ENCODE peak calls at places on chromosomes 11 and 22, in six cellular contexts. L is EL; W is CD8-positive, alpha-beta memory T cell; O is adipocyte; F is K562; P is amygdala. E is an unnamed sample.

GRCh38 chr11:35231074-35231473 is 92.1 kb downstream of the CD44 start:
- DNase-seq in L (no peak), W (no peak), O (no peak), F (no peak), P (no peak), E (no peak)

GRCh38 chr11:117950320-117950719 is 21.1 kb upstream of the TMPRSS13 start:
- DNase-seq in L (no peak), W (peak), O (peak), F (no peak), P (no peak), E (no peak)

GRCh38 chr11:405323-405975 is 9.3 kb downstream of the SIGIRR start:
- DNase-seq in L (no peak), W (no peak), O (no peak), F (no peak), P (no peak), E (no peak)

GRCh38 chr11:35526370-35526792 is 965 bp upstream of the PAMR1 start:
- DNase-seq in L (peak), W (no peak), O (no peak), F (no peak), P (no peak), E (no peak)

GRCh38 chr22:49690454-49690853 is 137.2 kb downstream of the BRD1 start:
- DNase-seq in L (no peak), W (no peak), O (no peak), F (no peak), P (no peak), E (no peak)

GRCh38 chr11:66727282-66727882 is 1.6 kb downstream of the SPTBN2 start:
- DNase-seq in L (peak), W (peak), O (peak), F (peak), P (no peak), E (no peak)

GRCh38 chr11:24496371-24496727 is 504 bp upstream of the LUZP2 start:
- DNase-seq in L (no peak), W (no peak), O (peak), F (no peak), P (no peak), E (no peak)

GRCh38 chr11:107898270-107898669 is 30.0 kb upstream of the RAB39A start:
- DNase-seq in L (peak), W (no peak), O (peak), F (peak), P (no peak), E (no peak)

GRCh38 chr11:44316388-44317240 is 6.7 kb upstream of the ALX4 start:
- DNase-seq in L (no peak), W (no peak), O (no peak), F (no peak), P (no peak), E (no peak)

GRCh38 chr22:49486225-49486624 is 341.4 kb downstream of the BRD1 start:
- DNase-seq in L (no peak), W (no peak), O (no peak), F (no peak), P (no peak), E (no peak)

GRCh38 chr11:4181780-4182721 is 87.5 kb downstream of the RRM1 start:
- DNase-seq in L (peak), W (no peak), O (peak), F (peak), P (no peak), E (peak)

GRCh38 chr11:64341429-64341828 is 1.4 kb downstream of the CCDC88B start:
- DNase-seq in L (no peak), W (no peak), O (no peak), F (no peak), P (no peak), E (no peak)

GRCh38 chr11:134015541-134015940 is 53.3 kb upstream of the JAM3 start:
- DNase-seq in L (no peak), W (no peak), O (no peak), F (no peak), P (no peak), E (no peak)

GRCh38 chr22:21102659-21103267 is 57.0 kb downstream of the LRRC74B start:
- DNase-seq in L (peak), W (peak), O (peak), F (peak), P (no peak), E (peak)

GRCh38 chr22:49152146-49152929 is 675.3 kb downstream of the BRD1 start:
- DNase-seq in L (no peak), W (no peak), O (no peak), F (peak), P (no peak), E (no peak)

GRCh38 chr22:38205261-38206128 is 3.7 kb downstream of the MAFF start:
- DNase-seq in L (peak), W (no peak), O (peak), F (no peak), P (no peak), E (peak)

GRCh38 chr11:18632841-18633240 is 1.3 kb downstream of the SPTY2D1 start:
- DNase-seq in L (peak), W (no peak), O (peak), F (no peak), P (no peak), E (no peak)

GRCh38 chr11:16001899-16002426 is 354.4 kb downstream of the SOX6 start:
- DNase-seq in L (peak), W (no peak), O (peak), F (no peak), P (no peak), E (no peak)

GRCh38 chr22:19346677-19347265 is 55.3 kb upstream of the CLTCL1 start:
- DNase-seq in L (no peak), W (no peak), O (no peak), F (peak), P (no peak), E (no peak)

GRCh38 chr11:64290894-64291745 is at the start of gene KCNK4:
- DNase-seq in L (no peak), W (no peak), O (no peak), F (no peak), P (no peak), E (no peak)

GRCh38 chr11:85495918-85496317 is 131.2 kb downstream of the DLG2 start:
- DNase-seq in L (no peak), W (no peak), O (no peak), F (no peak), P (no peak), E (no peak)

GRCh38 chr11:68328374-68329091 is 16.1 kb downstream of the LRP5 start:
- DNase-seq in L (no peak), W (no peak), O (no peak), F (no peak), P (no peak), E (peak)

GRCh38 chr11:120597250-120597649 is 85.7 kb downstream of the GRIK4 start:
- DNase-seq in L (no peak), W (no peak), O (no peak), F (no peak), P (no peak), E (no peak)

GRCh38 chr11:76410771-76411423 is 29.8 kb downstream of the GVQW3 start:
- DNase-seq in L (no peak), W (no peak), O (no peak), F (no peak), P (no peak), E (no peak)

GRCh38 chr11:20388096-20389055 is 860 bp downstream of the PRMT3 start:
- DNase-seq in L (no peak), W (no peak), O (peak), F (no peak), P (no peak), E (no peak)

GRCh38 chr11:124415356-124415923 is 9.2 kb downstream of the OR8B4 start:
- DNase-seq in L (peak), W (no peak), O (peak), F (peak), P (no peak), E (no peak)

GRCh38 chr22:25663654-25664053 is 78.3 kb upstream of the MYO18B start:
- DNase-seq in L (no peak), W (no peak), O (no peak), F (no peak), P (no peak), E (no peak)

GRCh38 chr11:71474771-71475483 is 21.9 kb downstream of the NADSYN1 start:
- DNase-seq in L (no peak), W (no peak), O (no peak), F (no peak), P (no peak), E (no peak)

E was measured in substantia nigra.